ENCODE peak calls at places on chromosomes 11 and 22, in six cellular contexts. One of them, this sample, is unnamed.
A peak's percentile ranks its signal among the peaks of the same experiment; 100 is the strongest.

GRCh38 chr11:8720868-8721739 is 38.5 kb downstream of the RPL27A start:
- DNase-seq in sigmoid colon: no peak
- DNase-seq in H1: no peak
- DNase-seq in A549: no peak
- DNase-seq in SK-N-SH: no peak
- DNase-seq in tibial nerve: no peak
- DNase-seq in this sample: no peak

GRCh38 chr11:96744697-96745096 is 354.9 kb downstream of the JRKL start:
- DNase-seq in A549: no peak
- DNase-seq in H1: no peak
- DNase-seq in SK-N-SH: no peak
- DNase-seq in tibial nerve: no peak
- DNase-seq in sigmoid colon: no peak
- DNase-seq in this sample: no peak

GRCh38 chr22:24595228-24595627 is 2.4 kb upstream of the LRRC75B start:
- DNase-seq in A549: no peak
- DNase-seq in sigmoid colon: no peak
- DNase-seq in H1: no peak
- DNase-seq in tibial nerve: no peak
- DNase-seq in SK-N-SH: no peak
- DNase-seq in this sample: no peak

GRCh38 chr11:1346669-1347390 is 37.4 kb upstream of the TOLLIP start:
- DNase-seq in A549: no peak
- DNase-seq in SK-N-SH: peak; percentile 11
- DNase-seq in tibial nerve: no peak
- DNase-seq in H1: no peak
- DNase-seq in sigmoid colon: peak; percentile 48
- DNase-seq in this sample: no peak

GRCh38 chr11:7549681-7550080 is 35.9 kb downstream of the PPFIBP2 start:
- DNase-seq in tibial nerve: no peak
- DNase-seq in SK-N-SH: no peak
- DNase-seq in A549: no peak
- DNase-seq in sigmoid colon: no peak
- DNase-seq in H1: no peak
- DNase-seq in this sample: no peak

GRCh38 chr22:23652711-23653110 is 20.6 kb upstream of the DRICH1 start:
- DNase-seq in A549: no peak
- DNase-seq in sigmoid colon: peak; percentile 44
- DNase-seq in tibial nerve: no peak
- DNase-seq in H1: no peak
- DNase-seq in SK-N-SH: no peak
- DNase-seq in this sample: no peak

GRCh38 chr11:85740464-85741400 is 54.7 kb upstream of the CCDC89 start:
- DNase-seq in A549: no peak
- DNase-seq in sigmoid colon: no peak
- DNase-seq in tibial nerve: no peak
- DNase-seq in H1: no peak
- DNase-seq in SK-N-SH: no peak
- DNase-seq in this sample: no peak

GRCh38 chr11:45061641-45062040 is 84.8 kb upstream of the PRDM11 start:
- DNase-seq in A549: no peak
- DNase-seq in tibial nerve: no peak
- DNase-seq in H1: no peak
- DNase-seq in SK-N-SH: no peak
- DNase-seq in sigmoid colon: no peak
- DNase-seq in this sample: no peak

GRCh38 chr11:26042113-26042512 is 289.8 kb upstream of the ANO3 start:
- DNase-seq in H1: no peak
- DNase-seq in SK-N-SH: no peak
- DNase-seq in A549: no peak
- DNase-seq in tibial nerve: no peak
- DNase-seq in sigmoid colon: no peak
- DNase-seq in this sample: no peak

GRCh38 chr22:41909290-41910049 is 5.4 kb downstream of the SHISA8 start:
- DNase-seq in A549: no peak
- DNase-seq in sigmoid colon: no peak
- DNase-seq in tibial nerve: no peak
- DNase-seq in H1: peak; percentile 80
- DNase-seq in SK-N-SH: no peak
- DNase-seq in this sample: no peak

GRCh38 chr22:17159504-17159951 is 451 bp upstream of the HDHD5 start:
- DNase-seq in H1: no peak
- DNase-seq in SK-N-SH: no peak
- DNase-seq in sigmoid colon: peak; percentile 82
- DNase-seq in tibial nerve: peak; percentile 13
- DNase-seq in A549: peak; percentile 48
- DNase-seq in this sample: peak; percentile 68

GRCh38 chr11:61075891-61076290 is 26.4 kb upstream of the CD5 start:
- DNase-seq in SK-N-SH: no peak
- DNase-seq in sigmoid colon: no peak
- DNase-seq in tibial nerve: peak; percentile 14
- DNase-seq in A549: peak; percentile 18
- DNase-seq in H1: no peak
- DNase-seq in this sample: no peak

GRCh38 chr11:77322506-77322905 is 21.0 kb upstream of the GDPD4 start:
- DNase-seq in sigmoid colon: no peak
- DNase-seq in H1: no peak
- DNase-seq in tibial nerve: no peak
- DNase-seq in SK-N-SH: no peak
- DNase-seq in A549: no peak
- DNase-seq in this sample: peak; percentile 38

GRCh38 chr11:64926689-64927088 is 2.2 kb downstream of the PPP2R5B start:
- DNase-seq in H1: no peak
- DNase-seq in sigmoid colon: no peak
- DNase-seq in tibial nerve: no peak
- DNase-seq in SK-N-SH: no peak
- DNase-seq in A549: no peak
- DNase-seq in this sample: no peak

GRCh38 chr22:41526802-41527799 is 17.2 kb downstream of the POLR3H start:
- DNase-seq in H1: peak; percentile 90
- DNase-seq in SK-N-SH: peak; percentile 64
- DNase-seq in sigmoid colon: peak; percentile 84
- DNase-seq in tibial nerve: no peak
- DNase-seq in A549: peak; percentile 36
- DNase-seq in this sample: peak; percentile 63

GRCh38 chr22:21457023-21457787 is 10.0 kb upstream of the TMEM191C start:
- DNase-seq in H1: no peak
- DNase-seq in tibial nerve: no peak
- DNase-seq in SK-N-SH: no peak
- DNase-seq in A549: peak; percentile 83
- DNase-seq in sigmoid colon: no peak
- DNase-seq in this sample: peak; percentile 8

GRCh38 chr11:134069996-134070845 is 1.3 kb downstream of the JAM3 start:
- DNase-seq in SK-N-SH: no peak
- DNase-seq in sigmoid colon: no peak
- DNase-seq in A549: no peak
- DNase-seq in H1: no peak
- DNase-seq in tibial nerve: no peak
- DNase-seq in this sample: no peak

GRCh38 chr11:95147364-95147905 is 57.8 kb downstream of the ENDOD1 start:
- DNase-seq in SK-N-SH: peak; percentile 85
- DNase-seq in A549: peak; percentile 33
- DNase-seq in tibial nerve: no peak
- DNase-seq in sigmoid colon: peak; percentile 80
- DNase-seq in H1: no peak
- DNase-seq in this sample: no peak

GRCh38 chr22:50530280-50530856 is 556 bp upstream of the TYMP start:
- DNase-seq in SK-N-SH: no peak
- DNase-seq in tibial nerve: peak; percentile 72
- DNase-seq in A549: peak; percentile 89
- DNase-seq in H1: peak; percentile 75
- DNase-seq in sigmoid colon: peak; percentile 93
- DNase-seq in this sample: peak; percentile 61

GRCh38 chr11:27266125-27266524 is 96.9 kb downstream of the CCDC34 start:
- DNase-seq in H1: no peak
- DNase-seq in A549: no peak
- DNase-seq in sigmoid colon: no peak
- DNase-seq in tibial nerve: no peak
- DNase-seq in SK-N-SH: peak; percentile 41
- DNase-seq in this sample: no peak

GRCh38 chr11:1074244-1075221 is at the start of gene MUC2:
- DNase-seq in SK-N-SH: no peak
- DNase-seq in tibial nerve: no peak
- DNase-seq in A549: no peak
- DNase-seq in sigmoid colon: peak; percentile 64
- DNase-seq in H1: peak; percentile 45
- DNase-seq in this sample: peak; percentile 15

DNA sequence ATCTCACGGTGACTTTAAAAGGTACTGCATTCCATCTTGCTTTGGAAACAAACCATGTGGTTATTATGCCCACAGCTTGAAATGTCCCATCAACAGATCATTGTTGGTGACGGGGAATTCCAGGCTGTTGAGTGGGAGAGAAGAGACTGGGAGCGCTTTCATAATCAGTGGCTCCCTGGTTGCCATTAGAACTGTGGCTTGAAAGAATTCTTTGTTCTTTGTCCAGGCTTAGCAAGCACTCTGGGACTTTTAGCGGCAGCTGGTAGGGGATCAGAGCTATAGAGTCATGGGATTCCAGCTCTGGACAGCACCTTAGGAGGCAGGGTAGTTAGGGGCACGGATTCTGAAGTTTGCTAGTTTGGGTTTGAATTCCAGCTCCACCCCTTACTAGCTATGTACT is 22.0 kb downstream of the MMP20 start:
- DNase-seq in H1: no peak
- DNase-seq in sigmoid colon: no peak
- DNase-seq in A549: no peak
- DNase-seq in tibial nerve: peak; percentile 13
- DNase-seq in SK-N-SH: no peak
- DNase-seq in this sample: no peak
- H3K4me3 ChIP-seq in H1: no peak overlapping the region
- H3K4me3 ChIP-seq in sigmoid colon: no peak overlapping the region
- H3K4me3 ChIP-seq in A549: no peak overlapping the region
- H3K4me3 ChIP-seq in tibial nerve: no peak overlapping the region
- H3K4me3 ChIP-seq in SK-N-SH: no peak overlapping the region
- H3K4me3 ChIP-seq in this sample: no peak overlapping the region

DNA sequence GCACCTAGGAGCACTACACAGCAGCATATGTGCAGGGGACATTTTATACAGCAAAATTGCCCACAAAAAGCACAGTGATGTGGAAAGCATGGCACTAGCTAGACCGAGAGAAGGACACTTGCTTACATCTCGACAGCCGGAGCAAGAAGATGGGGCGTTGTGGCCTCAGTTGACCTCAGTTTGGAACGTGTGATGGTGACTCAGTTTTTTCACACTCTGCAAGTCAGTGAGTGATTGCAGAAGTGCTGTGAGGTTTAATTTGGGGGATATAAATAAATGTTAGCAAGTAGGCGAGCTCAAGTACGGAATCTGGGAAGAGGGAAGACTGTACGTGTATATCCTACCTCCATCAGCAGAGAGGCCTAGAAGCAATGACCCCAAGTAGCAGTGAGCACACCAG is 23.3 kb downstream of the LRP5 start:
- DNase-seq in SK-N-SH: no peak
- DNase-seq in A549: no peak
- DNase-seq in sigmoid colon: no peak
- DNase-seq in H1: no peak
- DNase-seq in tibial nerve: no peak
- DNase-seq in this sample: no peak
- TF ChIP-seq EP300 in SK-N-SH: no peak
- TF ChIP-seq EP300 in A549: no peak
- TF ChIP-seq EP300 in sigmoid colon: no peak
- TF ChIP-seq EP300 in H1: no peak
- TF ChIP-seq EP300 in tibial nerve: no peak
- TF ChIP-seq EP300 in this sample: no peak

DNA sequence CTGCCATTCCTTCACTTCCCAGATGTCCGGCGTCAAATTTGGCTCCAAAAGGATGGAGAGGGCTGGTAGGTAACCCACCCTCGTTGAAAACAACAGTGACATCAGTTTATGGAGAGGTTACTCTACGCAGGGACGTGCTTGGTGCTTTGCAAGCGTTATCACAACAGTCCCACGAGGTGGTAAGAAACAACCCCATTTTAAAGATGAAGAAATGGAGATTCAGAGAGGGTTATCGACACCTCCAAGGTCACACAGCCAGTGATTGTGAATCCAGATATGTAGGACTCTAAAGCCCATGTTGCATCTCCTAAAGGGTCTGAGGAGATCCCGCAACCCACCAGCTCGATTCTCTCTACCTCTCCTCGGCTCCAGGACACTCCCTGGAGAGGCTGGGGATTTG is 773 bp downstream of the MIAT start:
- DNase-seq in sigmoid colon: no peak
- DNase-seq in H1: no peak
- DNase-seq in A549: no peak
- DNase-seq in SK-N-SH: no peak
- DNase-seq in tibial nerve: no peak
- DNase-seq in this sample: no peak
- H3K4me3 ChIP-seq in sigmoid colon: peak overlapping the region; percentile 25
- H3K4me3 ChIP-seq in H1: peak overlapping the region; percentile 96
- H3K4me3 ChIP-seq in A549: peak overlapping the region; percentile 50
- H3K4me3 ChIP-seq in SK-N-SH: peak overlapping the region; percentile 56
- H3K4me3 ChIP-seq in tibial nerve: no peak overlapping the region
- H3K4me3 ChIP-seq in this sample: no peak overlapping the region

GRCh38 chr11:2399488-2400068 is 972 bp upstream of the TSSC4 start:
- DNase-seq in tibial nerve: no peak
- DNase-seq in H1: peak; percentile 62
- DNase-seq in sigmoid colon: no peak
- DNase-seq in SK-N-SH: no peak
- DNase-seq in A549: peak; percentile 35
- DNase-seq in this sample: no peak

GRCh38 chr11:2398664-2399355 is 1.7 kb upstream of the TSSC4 start:
- DNase-seq in A549: no peak
- DNase-seq in H1: no peak
- DNase-seq in SK-N-SH: peak; percentile 67
- DNase-seq in sigmoid colon: no peak
- DNase-seq in tibial nerve: no peak
- DNase-seq in this sample: peak; percentile 46

GRCh38 chr11:2400761-2401435 is 348 bp downstream of the TSSC4 start:
- DNase-seq in sigmoid colon: no peak
- DNase-seq in A549: no peak
- DNase-seq in SK-N-SH: no peak
- DNase-seq in H1: no peak
- DNase-seq in tibial nerve: no peak
- DNase-seq in this sample: no peak

GRCh38 chr11:2401436-2401984 is 960 bp downstream of the TSSC4 start:
- DNase-seq in H1: no peak
- DNase-seq in SK-N-SH: no peak
- DNase-seq in A549: no peak
- DNase-seq in tibial nerve: no peak
- DNase-seq in sigmoid colon: no peak
- DNase-seq in this sample: no peak

DNA sequence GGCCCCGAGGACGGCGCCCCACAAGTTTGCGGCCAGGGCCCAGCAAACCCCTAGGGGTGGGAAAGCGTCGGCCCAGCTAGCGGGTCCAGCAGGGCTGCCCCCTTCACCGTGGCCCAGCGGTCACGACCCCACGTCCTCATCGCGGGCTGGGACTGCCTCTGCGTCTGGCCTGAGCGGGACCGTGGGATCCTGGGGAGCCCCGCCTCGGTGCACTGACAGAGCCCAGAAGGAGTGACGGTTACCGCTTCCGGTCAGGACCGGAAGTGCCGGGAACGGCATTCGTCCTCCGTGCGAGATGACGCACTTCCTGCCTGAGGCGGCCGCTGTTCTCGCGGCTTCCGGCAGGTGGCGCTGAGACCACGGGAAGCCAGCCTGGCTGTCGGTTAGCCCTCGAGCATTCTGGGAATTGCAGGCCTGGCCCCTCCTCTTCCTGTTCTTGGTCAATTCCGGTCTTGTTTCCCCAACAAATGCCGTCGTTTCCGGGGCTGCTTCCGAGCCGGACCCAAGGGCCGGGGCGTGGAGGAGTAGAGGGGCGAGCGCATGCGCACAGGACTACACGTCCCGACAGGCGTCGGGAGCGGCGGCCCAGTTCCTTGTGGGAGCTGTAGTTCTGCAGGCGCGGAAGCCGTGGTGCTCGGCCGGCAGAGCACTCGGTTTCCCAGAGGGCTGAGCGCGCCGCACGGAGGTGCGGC is at the start of gene TSSC4:
- DNase-seq in tibial nerve: peak; percentile 99
- DNase-seq in A549: peak; percentile 100
- DNase-seq in H1: peak; percentile 100
- DNase-seq in sigmoid colon: peak; percentile 100
- DNase-seq in SK-N-SH: peak; percentile 99
- DNase-seq in this sample: peak; percentile 99
- TF ChIP-seq EP300 in tibial nerve: peak; percentile 97
- TF ChIP-seq EP300 in A549: no peak
- TF ChIP-seq EP300 in H1: no peak
- TF ChIP-seq EP300 in sigmoid colon: no peak
- TF ChIP-seq EP300 in SK-N-SH: peak; percentile 25
- TF ChIP-seq EP300 in this sample: peak; percentile 99